ENCODE peak calls at places on chromosome 9, in five cellular contexts. Q, C, K, W and P are unnamed samples.

GRCh38 chr9:15389636-15390035 is 33.0 kb upstream of the SNAPC3 start:
- DNase-seq in Q (no peak), C (no peak), K (no peak), W (no peak), P (no peak)

GRCh38 chr9:128092199-128092977 is 24.4 kb downstream of the SLC25A25 start:
- DNase-seq in Q (no peak), C (no peak), K (no peak), W (no peak), P (no peak)

GRCh38 chr9:129131300-129132145 is 20.3 kb downstream of the PTPA start:
- DNase-seq in Q (no peak), C (peak; percentile 50), K (peak; percentile 72), W (peak; percentile 68), P (no peak)

GRCh38 chr9:93297659-93298497 is 113.9 kb downstream of the WNK2 start:
- DNase-seq in Q (no peak), C (no peak), K (no peak), W (no peak), P (no peak)

GRCh38 chr9:13532407-13532806 is 252.9 kb upstream of the MPDZ start:
- DNase-seq in Q (no peak), C (peak; percentile 58), K (no peak), W (no peak), P (no peak)

GRCh38 chr9:120235081-120235480 is 344.9 kb downstream of the CDK5RAP2 start:
- DNase-seq in Q (no peak), C (no peak), K (no peak), W (no peak), P (no peak)

GRCh38 chr9:97710356-97711222 is 13.4 kb upstream of the XPA start:
- DNase-seq in Q (no peak), C (peak; percentile 59), K (peak; percentile 83), W (peak; percentile 70), P (peak; percentile 58)

GRCh38 chr9:127340721-127341120 is 56.2 kb upstream of the SLC2A8 start:
- DNase-seq in Q (no peak), C (no peak), K (no peak), W (no peak), P (no peak)

GRCh38 chr9:112048924-112049785 is 125.9 kb downstream of the SUSD1 start:
- DNase-seq in Q (no peak), C (no peak), K (no peak), W (no peak), P (peak; percentile 59)

GRCh38 chr9:100206899-100207298 is 107.9 kb downstream of the INVS start:
- DNase-seq in Q (no peak), C (no peak), K (no peak), W (no peak), P (peak; percentile 15)

GRCh38 chr9:93071464-93071863 is 13.0 kb downstream of the SUSD3 start:
- DNase-seq in Q (no peak), C (no peak), K (no peak), W (peak; percentile 24), P (no peak)

GRCh38 chr9:14687042-14687719 is 6.1 kb downstream of the ZDHHC21 start:
- DNase-seq in Q (no peak), C (peak; percentile 58), K (no peak), W (peak; percentile 95), P (peak; percentile 53)

GRCh38 chr9:121440265-121440664 is 59.4 kb downstream of the GGTA1 start:
- DNase-seq in Q (no peak), C (no peak), K (peak; percentile 60), W (peak; percentile 56), P (no peak)

GRCh38 chr9:137200311-137201204 is at the start of gene TPRN:
- DNase-seq in Q (peak; percentile 95), C (peak; percentile 98), K (peak; percentile 99), W (peak; percentile 97), P (peak; percentile 97)

GRCh38 chr9:19049872-19050636 is 827 bp downstream of the RRAGA start:
- DNase-seq in Q (no peak), C (peak; percentile 36), K (peak; percentile 40), W (peak; percentile 26), P (peak; percentile 18)

GRCh38 chr9:131001990-131002389 is 7.0 kb upstream of the LAMC3 start:
- DNase-seq in Q (no peak), C (no peak), K (no peak), W (no peak), P (no peak)

GRCh38 chr9:110116543-110116885 is 91.4 kb downstream of the C9orf152 start:
- DNase-seq in Q (no peak), C (peak; percentile 86), K (no peak), W (peak; percentile 17), P (no peak)

GRCh38 chr9:127942152-127943010 is 4.7 kb upstream of the DPM2 start:
- DNase-seq in Q (no peak), C (peak; percentile 30), K (peak; percentile 71), W (peak; percentile 51), P (no peak)

GRCh38 chr9:125141251-125141650 is 2.1 kb downstream of the SCAI start:
- DNase-seq in Q (no peak), C (no peak), K (no peak), W (no peak), P (no peak)

GRCh38 chr9:134678671-134679443 is 37.3 kb downstream of the COL5A1 start:
- DNase-seq in Q (no peak), C (no peak), K (no peak), W (no peak), P (no peak)

GRCh38 chr9:107557236-107557990 is 67.8 kb upstream of the KLF4 start:
- DNase-seq in Q (no peak), C (peak; percentile 82), K (no peak), W (peak; percentile 88), P (no peak)

GRCh38 chr9:127112056-127112455 is 10.4 kb downstream of the ANGPTL2 start:
- DNase-seq in Q (no peak), C (no peak), K (no peak), W (no peak), P (no peak)

GRCh38 chr9:134730011-134730760 is 88.6 kb downstream of the COL5A1 start:
- DNase-seq in Q (no peak), C (no peak), K (no peak), W (no peak), P (no peak)

GRCh38 chr9:130765135-130766030 is 69.7 kb upstream of the ABL1 start:
- DNase-seq in Q (peak; percentile 64), C (peak; percentile 32), K (no peak), W (no peak), P (no peak)

GRCh38 chr9:13586726-13587392 is 307.4 kb upstream of the MPDZ start:
- DNase-seq in Q (no peak), C (no peak), K (peak; percentile 13), W (no peak), P (no peak)

GRCh38 chr9:88533951-88534455 is 975 bp upstream of the NXNL2 start:
- DNase-seq in Q (no peak), C (no peak), K (peak; percentile 25), W (peak; percentile 57), P (no peak)

GRCh38 chr9:104769655-104770054 is 5.7 kb downstream of the NIPSNAP3B start:
- DNase-seq in Q (no peak), C (no peak), K (no peak), W (no peak), P (no peak)

GRCh38 chr9:10135553-10135952 is 477.2 kb downstream of the PTPRD start:
- DNase-seq in Q (no peak), C (no peak), K (no peak), W (no peak), P (no peak)

GRCh38 chr9:113187935-113188595 is 33.0 kb downstream of the FKBP15 start:
- DNase-seq in Q (no peak), C (peak; percentile 93), K (no peak), W (peak; percentile 65), P (peak; percentile 9)

GRCh38 chr9:111896942-111897830 is 572 bp downstream of the UGCG start:
- DNase-seq in Q (no peak), C (peak; percentile 53), K (peak; percentile 55), W (peak; percentile 13), P (no peak)

GRCh38 chr9:15513335-15513734 is 2.6 kb upstream of the PSIP1 start:
- DNase-seq in Q (no peak), C (no peak), K (no peak), W (peak; percentile 50), P (no peak)

DNA sequence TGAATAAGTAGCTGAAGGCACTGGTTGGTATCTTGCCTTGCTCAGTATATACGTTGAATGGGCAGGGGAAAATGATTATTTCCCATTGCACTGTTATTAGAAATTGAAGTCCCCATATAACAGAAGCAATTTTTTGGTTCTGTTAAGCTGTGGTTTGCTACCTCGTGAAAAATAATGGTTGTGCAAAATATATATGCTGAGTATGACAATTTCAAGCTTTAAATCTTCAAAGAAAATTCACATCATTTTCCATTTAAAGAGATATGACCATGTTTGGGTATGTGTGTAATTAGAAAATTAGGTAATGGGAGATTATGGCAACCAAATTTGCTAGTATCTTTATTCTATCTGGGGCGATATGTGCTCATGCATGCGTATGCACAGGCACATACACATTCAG is 139.8 kb downstream of the DMAC1 start:
- DNase-seq in Q (no peak), C (no peak), K (no peak), W (no peak), P (no peak)
- TF ChIP-seq CTCF in Q (no peak), C (no peak), K (no peak), W (no peak), P (no peak)

DNA sequence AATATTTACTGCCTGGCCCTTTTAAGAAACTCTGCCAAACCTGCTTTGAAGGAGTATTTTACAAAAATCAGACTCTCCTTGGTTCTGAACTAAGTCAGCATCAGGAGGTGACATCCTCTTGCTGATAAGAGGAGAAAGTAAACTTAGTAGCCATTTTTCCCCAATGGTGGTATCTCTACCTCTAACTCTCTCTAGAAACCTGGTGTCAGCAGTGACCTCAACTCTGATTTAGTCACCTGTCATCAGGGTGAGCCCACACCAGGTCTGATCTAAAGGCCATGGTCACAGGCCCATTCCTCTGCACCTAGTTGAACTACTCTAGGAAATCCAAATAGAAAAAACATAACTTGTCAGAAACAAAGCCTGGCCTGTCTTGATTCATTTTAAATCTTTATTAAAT is 4.2 kb downstream of the CARNMT1 start:
- DNase-seq in Q (no peak), C (no peak), K (peak; percentile 2), W (no peak), P (no peak)
- H3K4me3 ChIP-seq in Q (peak overlapping the region; percentile 22), C (no peak overlapping the region), K (no peak overlapping the region), W (no peak overlapping the region), P (no peak overlapping the region)

GRCh38 chr9:86945868-86946711 is 1.2 kb downstream of the GAS1 start:
- DNase-seq in Q (no peak), C (peak; percentile 73), K (peak; percentile 78), W (peak; percentile 30), P (no peak)
- TF ChIP-seq CTCF in Q (no peak), C (peak; percentile 38), K (peak; percentile 17), W (no peak), P (no peak)

GRCh38 chr9:7177383-7177782 is 419.6 kb downstream of the KDM4C start:
- DNase-seq in Q (no peak), C (peak; percentile 56), K (no peak), W (no peak), P (no peak)
- H3K4me3 ChIP-seq in Q (no peak overlapping the region), C (no peak overlapping the region), K (no peak overlapping the region), W (no peak overlapping the region), P (no peak overlapping the region)

DNA sequence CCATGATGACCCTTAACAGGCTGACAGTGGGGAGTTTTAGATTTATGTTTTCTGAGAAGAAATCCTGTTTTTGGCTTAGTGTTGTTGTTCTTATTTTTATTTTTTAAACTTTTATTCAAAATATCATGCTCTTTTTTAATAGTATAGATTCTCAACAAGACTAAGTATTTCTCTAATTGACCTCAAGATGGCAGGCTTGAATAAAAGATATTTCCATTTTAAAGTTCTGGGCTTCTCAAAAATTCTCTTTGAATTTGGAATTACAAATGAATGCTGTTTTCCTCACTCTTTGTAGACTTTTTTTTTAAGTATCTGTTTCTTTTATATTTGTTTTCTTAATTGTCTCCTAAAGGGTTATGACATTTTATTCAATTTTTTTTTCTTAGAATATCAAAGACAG is 50.0 kb upstream of the SH3GL2 start:
- DNase-seq in Q (no peak), C (no peak), K (no peak), W (peak; percentile 42), P (no peak)
- TF ChIP-seq CTCF in Q (no peak), C (peak; percentile 29), K (peak; percentile 33), W (peak; percentile 53), P (no peak)